ENCODE peak calls at places on chromosomes 4 and X, in nine cellular contexts. I, R, N, M, F, P, Q, S and C are unnamed samples.

GRCh38 chrX:102746134-102746584 is 25.6 kb downstream of the GPRASP3 start:
- DNase-seq in F (no peak), S (no peak), I (no peak), Q (peak), M (no peak), R (no peak), P (no peak), N (peak), C (peak)

GRCh38 chr4:111991163-111991562 is 154.1 kb upstream of the FAM241A start:
- DNase-seq in M (no peak), Q (no peak), F (no peak), S (no peak), R (no peak), I (no peak), P (no peak), N (no peak), C (no peak)

GRCh38 chrX:136850441-136851175 is 29.9 kb downstream of the RBMX start:
- DNase-seq in F (no peak), P (no peak), I (peak), S (peak), R (no peak), N (no peak), M (no peak), Q (peak), C (no peak)

GRCh38 chrX:1673337-1673736 is 58.5 kb downstream of the ASMT start:
- DNase-seq in Q (peak), F (no peak), R (no peak), P (no peak), M (peak), N (peak), I (no peak), S (no peak), C (peak)

GRCh38 chr4:38092701-38093100 is 132.5 kb downstream of the PTTG2 start:
- DNase-seq in S (no peak), M (no peak), Q (peak), F (no peak), I (no peak), N (no peak), P (no peak), R (no peak), C (no peak)

GRCh38 chr4:6782147-6782845 is at the start of gene KIAA0232:
- DNase-seq in R (peak), N (peak), I (peak), S (peak), M (peak), Q (peak), F (peak), P (peak), C (peak)

GRCh38 chrX:153922286-153922573 is 3.8 kb downstream of the ARHGAP4 start:
- DNase-seq in M (no peak), N (no peak), I (no peak), Q (no peak), F (no peak), P (no peak), S (no peak), R (no peak), C (no peak)

GRCh38 chrX:27751976-27752375 is 55.8 kb upstream of the MAGEB10 start:
- DNase-seq in S (no peak), Q (peak), P (no peak), R (peak), N (no peak), F (no peak), M (no peak), I (no peak), C (no peak)

GRCh38 chr4:7824218-7824617 is 115.4 kb downstream of the AFAP1 start:
- DNase-seq in Q (peak), N (no peak), F (no peak), R (no peak), S (no peak), M (no peak), P (no peak), I (no peak), C (no peak)

GRCh38 chr4:138301536-138301935 is 59.4 kb upstream of the SLC7A11 start:
- DNase-seq in F (no peak), N (no peak), P (no peak), S (no peak), R (peak), M (no peak), Q (no peak), I (no peak), C (no peak)

GRCh38 chr4:620201-620600 is 5.2 kb upstream of the PDE6B start:
- DNase-seq in R (no peak), S (no peak), Q (no peak), P (no peak), M (no peak), I (no peak), F (no peak), N (no peak), C (no peak)

GRCh38 chr4:173227753-173228152 is 59.1 kb downstream of the GALNT7 start:
- DNase-seq in Q (no peak), S (no peak), M (no peak), I (no peak), P (no peak), N (no peak), R (no peak), F (no peak), C (no peak)

GRCh38 chr4:53365121-53365485 is 758 bp downstream of the SCFD2 start:
- DNase-seq in R (no peak), Q (peak), P (no peak), M (no peak), I (peak), N (no peak), S (peak), F (no peak), C (peak)

GRCh38 chr4:159224412-159224811 is 121.5 kb downstream of the RAPGEF2 start:
- DNase-seq in R (no peak), F (no peak), M (no peak), P (no peak), S (no peak), Q (no peak), N (no peak), I (no peak), C (no peak)

GRCh38 chrX:8689473-8689872 is 42.5 kb downstream of the ANOS1 start:
- DNase-seq in P (no peak), F (no peak), S (no peak), R (no peak), Q (no peak), N (no peak), I (no peak), M (no peak), C (no peak)

GRCh38 chr4:176969011-176969410 is 176.3 kb upstream of the VEGFC start:
- DNase-seq in M (no peak), Q (no peak), S (no peak), N (no peak), R (no peak), P (no peak), I (no peak), F (no peak), C (no peak)

GRCh38 chr4:915595-915994 is 16.5 kb downstream of the GAK start:
- DNase-seq in N (no peak), M (no peak), F (no peak), Q (peak), I (peak), P (no peak), S (no peak), R (no peak), C (no peak)

GRCh38 chrX:104318330-104319009 is 63.7 kb upstream of the ESX1 start:
- DNase-seq in S (no peak), Q (peak), P (no peak), M (no peak), N (no peak), I (no peak), R (no peak), F (no peak), C (no peak)

GRCh38 chr4:45662996-45663395 is 460.9 kb downstream of the GABRG1 start:
- DNase-seq in Q (peak), P (no peak), N (no peak), R (peak), F (no peak), M (no peak), I (peak), S (no peak), C (no peak)

GRCh38 chr4:120948382-120948781 is 25.9 kb upstream of the PRDM5 start:
- DNase-seq in R (no peak), M (no peak), F (no peak), N (no peak), P (no peak), S (no peak), I (no peak), Q (no peak), C (no peak)

GRCh38 chr4:156329779-156330178 is 376.1 kb upstream of the CTSO start:
- DNase-seq in S (no peak), M (no peak), R (no peak), F (no peak), P (no peak), I (no peak), Q (peak), N (no peak), C (no peak)

GRCh38 chr4:182653596-182653995 is 263.6 kb downstream of the DCTD start:
- DNase-seq in Q (no peak), R (no peak), S (no peak), M (no peak), N (no peak), P (no peak), I (no peak), F (no peak), C (no peak)

GRCh38 chrX:47502591-47503222 is 19.7 kb upstream of the ZNF41 start:
- DNase-seq in R (no peak), P (no peak), M (no peak), N (no peak), Q (peak), I (peak), F (no peak), S (no peak), C (no peak)

GRCh38 chrX:48480583-48480982 is 4.6 kb downstream of the FTSJ1 start:
- DNase-seq in I (no peak), S (no peak), R (no peak), Q (no peak), M (no peak), P (no peak), F (no peak), N (no peak), C (no peak)

GRCh38 chr4:54063737-54064316 is 578 bp downstream of the CHIC2 start:
- DNase-seq in P (peak), I (peak), Q (no peak), S (peak), F (no peak), N (peak), M (no peak), R (no peak), C (peak)

GRCh38 chrX:127708155-127708554 is 344.0 kb downstream of the ACTRT1 start:
- DNase-seq in S (no peak), Q (no peak), M (no peak), I (no peak), F (no peak), N (no peak), R (no peak), P (no peak), C (no peak)

GRCh38 chrX:32472364-32472763 is 739.0 kb downstream of the DMD start:
- DNase-seq in P (no peak), I (no peak), F (no peak), Q (no peak), R (no peak), N (no peak), M (no peak), S (no peak), C (no peak)

GRCh38 chrX:10124506-10125247 is 32.1 kb upstream of the CLCN4 start:
- DNase-seq in S (no peak), F (no peak), P (no peak), Q (no peak), N (no peak), M (no peak), I (no peak), R (no peak), C (no peak)

GRCh38 chr4:39045791-39046221 is 13.6 kb upstream of the TMEM156 start:
- DNase-seq in R (no peak), N (no peak), Q (peak), I (no peak), F (no peak), S (peak), P (peak), M (no peak), C (no peak)